ENCODE peak calls at places on chromosomes 12 and 14, in seven cellular contexts. C, M, L, F, D, O and Z are unnamed samples.

GRCh38 chr12:94404854-94405253 is 54.8 kb downstream of the CEP83 start:
- DNase-seq in F (no peak), M (no peak), C (no peak), O (no peak), D (no peak), L (no peak), Z (no peak)

GRCh38 chr14:51202914-51203665 is 37.0 kb upstream of the TMX1 start:
- DNase-seq in D (no peak), C (no peak), O (no peak), M (no peak), L (no peak), F (no peak), Z (no peak)

GRCh38 chr12:11719678-11720099 is 70.2 kb downstream of the ETV6 start:
- DNase-seq in F (no peak), C (peak), L (no peak), D (no peak), O (peak), M (peak), Z (no peak)

GRCh38 chr12:26630546-26631027 is 202.4 kb downstream of the ITPR2 start:
- DNase-seq in M (peak), D (no peak), C (no peak), F (no peak), L (no peak), O (peak), Z (no peak)

GRCh38 chr14:69342928-69343525 is 55.1 kb downstream of the ERH start:
- DNase-seq in O (no peak), D (no peak), C (no peak), L (no peak), F (no peak), M (no peak), Z (no peak)

GRCh38 chr12:52358575-52359350 is 8.5 kb downstream of the KRT85 start:
- DNase-seq in C (no peak), M (peak), L (no peak), O (no peak), D (no peak), F (no peak), Z (no peak)

GRCh38 chr14:38618514-38618913 is 362.6 kb upstream of the CLEC14A start:
- DNase-seq in O (no peak), D (no peak), F (no peak), L (no peak), C (no peak), M (no peak), Z (no peak)

GRCh38 chr14:77087631-77088030 is 10.4 kb upstream of the CIPC start:
- DNase-seq in F (no peak), M (no peak), O (no peak), C (no peak), D (no peak), L (no peak), Z (no peak)